ENCODE peak calls at places on chromosomes 1 and 21, in four cellular contexts. E is cardiac muscle cell; F is NT2/D1; A is CD8-positive, alpha-beta T cell. N is an unnamed sample. For H3K4me1, the result is how much of the 10 kb centered on the place peaks cover.

GRCh38 chr1:169160845-169161511 is 54.5 kb downstream of the ATP1B1 start:
- DNase-seq in E (peak), F (no peak), A (no peak), N (no peak)

GRCh38 chr21:46410516-46410915 is 48.2 kb upstream of the DIP2A start:
- DNase-seq in E (no peak), F (no peak), A (no peak), N (no peak)

GRCh38 chr1:217333939-217334338 is 297.0 kb downstream of the GPATCH2 start:
- DNase-seq in E (peak), F (peak), A (no peak), N (no peak)

GRCh38 chr1:1128454-1129139 is 12.7 kb upstream of the C1orf159 start:
- DNase-seq in E (no peak), F (no peak), A (no peak), N (no peak)

GRCh38 chr1:150869683-150870082 is 6.7 kb downstream of the ARNT start:
- DNase-seq in E (no peak), F (no peak), A (no peak), N (no peak)

GRCh38 chr1:37020653-37021277 is 13.6 kb downstream of the GRIK3 start:
- DNase-seq in E (no peak), F (peak), A (no peak), N (no peak)

GRCh38 chr1:161117681-161118581 is at the start of the genes NIT1 and PFDN2:
- DNase-seq in E (peak), F (peak), A (peak), N (peak)

GRCh38 chr1:234977891-234978396 is 150.7 kb downstream of the TOMM20 start:
- DNase-seq in E (no peak), F (no peak), A (no peak), N (peak)

GRCh38 chr1:47031059-47031458 is 7.6 kb downstream of the CYP4X1 start:
- DNase-seq in E (peak), F (no peak), A (no peak), N (no peak)

GRCh38 chr1:3148171-3148570 is 79.2 kb downstream of the PRDM16 start:
- DNase-seq in E (no peak), F (no peak), A (no peak), N (no peak)

GRCh38 chr1:234154320-234155251 is 218.7 kb upstream of the COA6 start:
- DNase-seq in E (peak), F (peak), A (no peak), N (peak)

GRCh38 chr1:213530607-213531320 is 457.0 kb upstream of the PROX1 start:
- DNase-seq in E (no peak), F (no peak), A (no peak), N (no peak)

GRCh38 chr1:78092686-78093085 is 46.9 kb downstream of the GIPC2 start:
- DNase-seq in E (no peak), F (no peak), A (no peak), N (no peak)

GRCh38 chr1:226598455-226598849 is 49.9 kb downstream of the STUM start:
- DNase-seq in E (no peak), F (no peak), A (no peak), N (no peak)

GRCh38 chr1:47782414-47783165 is 214.6 kb downstream of the TRABD2B start:
- DNase-seq in E (peak), F (no peak), A (no peak), N (no peak)

GRCh38 chr1:237041795-237042466 is at the start of gene RYR2:
- DNase-seq in E (peak), F (peak), A (no peak), N (no peak)

GRCh38 chr1:85991261-85991660 is 165.3 kb downstream of the COL24A1 start:
- DNase-seq in E (no peak), F (no peak), A (no peak), N (no peak)

GRCh38 chr1:59693431-59693830 is 121.3 kb upstream of the HOOK1 start:
- DNase-seq in E (no peak), F (no peak), A (no peak), N (no peak)

GRCh38 chr1:50967416-50968020 is 2.5 kb upstream of the CDKN2C start:
- DNase-seq in E (no peak), F (no peak), A (no peak), N (no peak)

GRCh38 chr1:94501426-94501825 is 40.1 kb downstream of the F3 start:
- DNase-seq in E (peak), F (no peak), A (no peak), N (no peak)

GRCh38 chr1:186113454-186113853 is 261.6 kb downstream of the TPR start:
- DNase-seq in E (no peak), F (no peak), A (no peak), N (no peak)

GRCh38 chr1:222914861-222915632 is 100.2 kb downstream of the DISP1 start:
- DNase-seq in E (peak), F (no peak), A (no peak), N (no peak)

GRCh38 chr1:34597877-34598514 is 156.9 kb upstream of the GJB5 start:
- DNase-seq in E (peak), F (peak), A (peak), N (peak)

GRCh38 chr21:23463365-23463764 is 2143.9 kb downstream of the MRPL39 start:
- DNase-seq in E (no peak), F (no peak), A (no peak), N (no peak)

GRCh38 chr1:11590395-11590794 is 63.8 kb downstream of the FBXO2 start:
- DNase-seq in E (no peak), F (no peak), A (no peak), N (no peak)

GRCh38 chr1:210477328-210477924 is 148.7 kb downstream of the HHAT start:
- DNase-seq in E (no peak), F (no peak), A (no peak), N (no peak)

GRCh38 chr1:236762410-236762809 is 32.7 kb upstream of the MTR start:
- DNase-seq in E (no peak), F (no peak), A (no peak), N (no peak)

DNA sequence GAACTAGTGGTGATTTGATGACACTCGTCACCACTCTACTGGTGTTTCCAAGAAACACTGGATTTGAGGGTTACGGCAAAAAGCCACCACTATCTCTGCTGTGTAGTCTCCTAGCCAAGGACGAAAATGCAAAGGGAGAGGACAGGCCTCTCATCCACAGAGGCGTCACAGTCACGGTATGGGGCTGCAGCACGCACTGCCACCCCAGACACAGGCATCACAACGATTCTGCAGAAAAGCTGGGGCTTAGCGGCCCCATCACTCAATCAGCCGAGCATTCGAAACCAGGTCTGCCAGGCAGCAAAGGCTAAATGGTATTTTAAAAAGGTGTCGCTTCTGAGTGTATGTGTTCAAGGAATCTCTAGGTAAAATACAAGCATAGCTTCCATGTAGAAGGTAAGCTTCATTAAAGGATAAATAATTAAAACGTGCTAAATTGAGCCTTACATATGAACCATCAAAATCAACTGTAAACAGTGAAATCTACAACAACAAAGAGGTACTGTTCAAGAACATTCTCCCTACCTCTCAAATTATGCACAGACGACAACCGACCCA is 1.4 kb downstream of the RIPK4 start:
- DNase-seq in E (no peak), F (no peak), A (no peak), N (no peak)
- H3K4me1 ChIP-seq in E (under half), F (under half), A (under half), N (under half)

DNA sequence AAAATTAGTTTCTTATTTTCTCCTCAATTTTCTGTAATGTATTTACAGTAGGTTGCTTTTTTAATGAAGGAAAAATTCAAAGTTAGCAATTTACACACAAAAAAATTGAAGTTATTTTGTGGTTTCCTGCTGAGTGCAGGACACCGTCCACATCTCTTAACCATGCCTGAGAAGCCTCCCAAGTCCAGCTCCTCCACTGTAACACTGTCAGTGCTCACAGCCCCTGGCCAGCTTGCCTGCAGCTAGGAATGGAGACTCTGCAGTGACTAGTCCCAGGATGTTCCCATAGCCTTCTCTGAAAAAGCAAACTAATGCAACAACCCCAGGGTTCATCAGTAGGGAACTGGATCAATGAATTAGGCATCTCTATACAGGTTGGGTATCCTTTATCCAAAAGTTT is 3.5 kb downstream of the A3GALT2 start:
- DNase-seq in E (no peak), F (no peak), A (no peak), N (no peak)
- H3K4me1 ChIP-seq in E (under half), F (under half), A (under half), N (under half)

DNA sequence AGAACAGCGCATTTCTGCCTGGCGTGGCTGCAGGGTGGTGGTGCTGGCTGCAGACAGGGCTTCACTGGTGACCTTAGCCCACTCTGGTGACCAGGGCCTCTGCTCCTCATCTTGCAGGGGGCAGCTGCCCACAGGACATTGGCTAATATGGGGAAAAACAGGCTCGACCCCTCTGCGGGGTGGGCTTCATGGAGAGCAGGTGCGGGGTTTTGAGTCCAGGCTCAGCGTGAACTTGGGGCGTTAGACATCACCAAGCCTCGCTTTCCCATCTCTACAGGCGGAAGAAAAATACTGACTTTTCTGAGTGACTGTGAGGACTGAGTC is 24.4 kb downstream of the LHX4 start:
- DNase-seq in E (no peak), F (no peak), A (no peak), N (no peak)
- H3K4me1 ChIP-seq in E (under half), F (under half), A (under half), N (under half)

GRCh38 chr1:180230791-180231505 is 884 bp downstream of the LHX4 start:
- DNase-seq in E (peak), F (no peak), A (no peak), N (no peak)
- H3K4me1 ChIP-seq in E (under half), F (under half), A (under half), N (half or more)

GRCh38 chr21:33487996-33488395 is 3.5 kb downstream of the DNAJC28 start:
- DNase-seq in E (no peak), F (no peak), A (no peak), N (no peak)

GRCh38 chr21:33488936-33489335 is 2.6 kb downstream of the DNAJC28 start:
- DNase-seq in E (no peak), F (no peak), A (no peak), N (no peak)

GRCh38 chr21:33492571-33492970 is 1.1 kb upstream of the DNAJC28 start:
- DNase-seq in E (peak), F (no peak), A (no peak), N (no peak)

GRCh38 chr21:33490991-33491372 is 534 bp downstream of the DNAJC28 start:
- DNase-seq in E (peak), F (no peak), A (no peak), N (no peak)

DNA sequence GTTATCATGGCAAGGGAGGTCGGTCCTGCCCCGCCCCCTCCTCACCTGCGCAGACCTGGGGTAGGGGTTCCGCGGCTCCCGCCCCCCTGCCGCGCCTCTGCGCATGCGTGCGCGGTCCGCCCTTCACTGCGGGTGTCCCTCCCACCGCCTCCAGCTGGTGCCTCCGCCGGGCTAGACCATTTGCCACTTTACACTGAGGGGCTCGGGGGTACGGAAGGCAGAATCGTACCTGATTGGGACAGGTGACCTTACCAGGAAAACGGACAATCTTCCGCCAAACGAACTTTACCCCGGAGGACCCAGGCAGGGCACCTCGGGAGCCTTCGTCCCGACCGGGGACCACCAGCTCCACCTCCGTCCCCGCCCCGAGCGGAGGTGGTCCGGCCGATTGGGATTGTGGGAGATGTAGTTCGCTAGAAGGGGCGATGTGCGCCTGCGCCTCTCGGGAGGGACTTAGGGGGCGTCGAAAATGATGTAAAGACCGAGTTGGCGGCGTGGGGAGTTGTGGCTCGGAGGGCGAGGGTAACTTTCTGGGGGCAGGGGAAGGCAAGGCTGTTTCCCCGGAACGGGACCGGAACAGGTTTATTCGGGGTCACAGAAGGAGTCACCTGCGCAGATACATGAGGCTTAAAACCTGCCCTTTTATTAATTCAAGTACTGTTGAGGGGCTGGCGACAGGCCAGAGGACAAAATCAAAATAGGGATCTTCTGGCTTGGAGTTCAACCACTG is at the start of gene DNAJC28:
- DNase-seq in E (peak), F (peak), A (peak), N (peak)
- H3K4me1 ChIP-seq in E (under half), F (under half), A (under half), N (under half)

GRCh38 chr1:115186871-115187270 is 97.6 kb upstream of the TSPAN2 start:
- DNase-seq in E (no peak), F (no peak), A (no peak), N (no peak)
- H3K4me1 ChIP-seq in E (under half), F (under half), A (under half), N (under half)

DNA sequence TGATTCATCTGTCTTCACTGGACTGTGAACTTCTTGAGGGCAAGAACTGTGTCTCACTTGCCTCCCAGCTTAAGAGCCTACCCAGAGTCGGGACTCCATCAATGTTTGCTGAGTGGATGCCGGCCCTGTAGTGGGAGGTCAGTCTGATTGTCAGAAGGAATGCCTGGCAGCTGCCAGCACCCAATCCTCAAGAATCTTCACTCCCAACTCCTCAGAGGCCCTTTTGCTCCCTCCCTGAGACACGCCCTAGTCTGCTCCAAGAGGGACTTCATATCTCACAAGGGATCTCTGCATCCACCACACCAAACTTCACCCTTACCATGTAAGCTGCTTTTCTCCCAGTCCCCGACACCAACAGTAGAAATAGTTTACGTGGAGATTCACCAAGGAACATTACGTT is 15.2 kb upstream of the KDM4A start:
- DNase-seq in E (no peak), F (no peak), A (no peak), N (no peak)
- H3K4me1 ChIP-seq in E (under half), F (under half), A (under half), N (under half)

DNA sequence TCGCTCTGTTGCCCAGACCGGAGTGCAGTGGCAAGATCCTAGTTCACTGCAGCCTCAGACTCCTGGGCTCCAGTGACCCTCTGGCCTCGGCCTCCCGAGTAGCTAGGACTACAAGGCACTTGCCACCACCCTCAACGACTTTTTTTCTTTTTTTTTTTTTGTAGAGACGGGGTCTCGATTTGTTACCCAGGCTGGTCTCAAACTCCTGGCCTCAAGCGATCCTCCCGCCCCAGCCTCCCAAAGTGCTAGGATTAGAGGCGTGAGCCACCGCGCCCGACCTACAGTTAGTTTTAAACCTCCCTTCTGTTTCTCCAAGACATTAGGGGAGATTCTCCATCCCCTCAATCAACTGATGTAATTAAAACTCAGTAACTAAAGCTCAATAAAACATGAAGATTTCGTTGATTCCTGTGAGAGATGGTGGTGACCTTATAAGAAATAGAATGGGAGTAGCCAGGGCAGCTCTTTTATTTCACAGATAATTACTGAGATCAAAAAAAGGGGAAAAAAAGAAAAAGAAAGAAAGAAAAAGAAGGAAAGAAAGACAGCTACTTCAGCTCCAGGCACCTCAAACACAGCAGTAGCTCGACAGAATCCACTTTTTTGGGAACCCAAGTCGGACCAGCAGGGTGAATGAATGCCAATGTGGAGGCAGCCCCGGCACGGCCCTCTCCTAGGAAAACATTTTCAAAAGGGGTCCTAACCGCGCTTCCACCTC is 598 bp downstream of the GON4L start:
- DNase-seq in E (no peak), F (no peak), A (no peak), N (no peak)
- H3K4me1 ChIP-seq in E (under half), F (under half), A (under half), N (half or more)

DNA sequence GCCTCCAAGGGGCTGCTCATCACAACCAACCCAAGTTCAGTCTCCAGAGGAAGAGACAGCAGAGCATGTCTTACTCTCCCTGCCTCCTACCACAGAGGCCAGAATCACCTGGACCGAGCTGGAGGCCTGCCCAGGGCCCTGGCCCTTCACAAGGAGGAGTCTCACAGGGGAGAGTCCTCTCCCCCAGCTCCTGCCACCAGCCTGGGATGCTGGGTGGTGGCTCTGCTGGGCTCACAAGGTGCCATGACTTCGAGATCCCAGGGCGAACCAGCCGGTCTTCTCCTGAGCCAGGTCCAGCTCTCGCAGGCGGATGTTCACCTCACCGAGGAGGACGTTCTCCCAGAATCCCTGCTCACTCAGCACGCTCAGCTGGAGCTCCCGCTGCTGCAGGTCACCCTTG is 13.0 kb upstream of the PPP1R15B start:
- DNase-seq in E (no peak), F (no peak), A (no peak), N (no peak)
- H3K4me1 ChIP-seq in E (under half), F (under half), A (under half), N (under half)

DNA sequence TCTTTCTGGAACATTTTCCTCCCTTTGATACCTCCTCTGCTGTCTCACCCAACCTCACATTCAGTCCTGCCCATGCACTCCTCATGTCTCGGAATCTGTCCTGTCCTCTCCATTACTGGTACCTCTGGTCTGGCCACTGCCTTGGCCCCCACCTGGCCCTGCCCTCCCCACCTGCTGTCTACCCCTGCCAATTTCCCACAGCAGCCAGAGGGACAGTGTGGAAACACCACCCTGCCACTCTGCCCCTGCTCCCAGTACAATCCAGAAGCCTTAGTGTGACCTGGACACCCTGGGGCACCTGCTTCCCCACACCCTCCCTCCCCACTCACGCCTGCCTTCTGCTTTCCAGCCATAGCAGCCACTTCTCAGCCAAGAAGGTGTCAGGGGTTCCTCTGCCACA is 534.4 kb downstream of the MATN1 start:
- DNase-seq in E (no peak), F (no peak), A (no peak), N (no peak)
- H3K4me1 ChIP-seq in E (under half), F (under half), A (under half), N (half or more)

N was measured in CD4-positive, alpha-beta memory T cell.